ENCODE peak calls at places on chromosomes 2 and 18, in nine cellular contexts. G, Q, N, P, Z, W, K, B and S are unnamed samples.

GRCh38 chr18:2547477-2548087 is 23.7 kb downstream of the METTL4 start:
- DNase-seq in G (peak), Q (no peak), N (no peak), P (no peak), Z (no peak), W (peak), K (no peak), B (peak), S (no peak)

GRCh38 chr2:227428731-227429285 is 41.1 kb upstream of the SCYGR1 start:
- DNase-seq in G (no peak), Q (no peak), N (no peak), P (no peak), Z (no peak), W (peak), K (no peak), B (no peak), S (no peak)

GRCh38 chr18:45505497-45506206 is 109.6 kb upstream of the SLC14A2 start:
- DNase-seq in G (no peak), Q (no peak), N (no peak), P (no peak), Z (no peak), W (peak), K (no peak), B (peak), S (no peak)

GRCh38 chr2:206424134-206424533 is 19.2 kb upstream of the ADAM23 start:
- DNase-seq in G (no peak), Q (no peak), N (no peak), P (no peak), Z (no peak), W (no peak), K (no peak), B (no peak), S (no peak)

GRCh38 chr18:48896875-48897511 is 53.8 kb downstream of the SMAD7 start:
- DNase-seq in G (no peak), Q (peak), N (no peak), P (peak), Z (no peak), W (no peak), K (peak), B (peak), S (peak)

GRCh38 chr2:120291464-120292311 is 39.0 kb downstream of the RALB start:
- DNase-seq in G (peak), Q (no peak), N (no peak), P (no peak), Z (no peak), W (peak), K (no peak), B (no peak), S (peak)

GRCh38 chr2:11155326-11156059 is at the start of gene SLC66A3:
- DNase-seq in G (peak), Q (peak), N (no peak), P (no peak), Z (no peak), W (peak), K (no peak), B (peak), S (no peak)

GRCh38 chr2:170524828-170525565 is 190.1 kb upstream of the SP5 start:
- DNase-seq in G (no peak), Q (no peak), N (no peak), P (no peak), Z (no peak), W (peak), K (no peak), B (peak), S (no peak)

GRCh38 chr2:212548459-212548815 is 9.8 kb upstream of the ERBB4 start:
- DNase-seq in G (peak), Q (no peak), N (no peak), P (no peak), Z (no peak), W (peak), K (no peak), B (peak), S (peak)

GRCh38 chr2:127586136-127586535 is 50.7 kb downstream of the MYO7B start:
- DNase-seq in G (no peak), Q (no peak), N (no peak), P (no peak), Z (no peak), W (no peak), K (no peak), B (no peak), S (no peak)

DNA sequence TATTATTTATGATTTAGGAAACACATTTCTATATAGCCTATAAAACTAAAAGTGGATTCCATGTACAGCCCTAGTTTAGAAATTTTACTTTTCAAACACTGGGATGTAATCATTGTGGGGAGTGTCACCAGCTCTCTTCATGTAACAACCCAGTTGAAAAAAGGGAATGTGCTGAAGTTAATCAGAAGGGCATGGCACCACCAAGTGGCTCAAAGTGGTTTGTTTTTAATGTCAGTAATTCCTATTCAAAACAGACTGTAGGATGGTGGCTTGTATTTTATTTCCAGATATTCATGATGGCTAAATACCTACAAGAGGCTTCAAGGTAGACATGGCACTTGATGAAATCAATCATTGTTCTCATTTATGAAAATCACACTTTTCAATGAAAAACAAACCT is 58.1 kb upstream of the TMEM182 start:
- DNase-seq in G (peak), Q (no peak), N (no peak), P (peak), Z (no peak), W (peak), K (no peak), B (peak), S (peak)
- TF ChIP-seq CTCF in G (peak), Q (no peak), N (peak), P (peak), Z (peak), W (peak), K (no peak), B (peak), S (no peak)

GRCh38 chr2:6356127-6356761 is 509.5 kb downstream of the CMPK2 start:
- DNase-seq in G (no peak), Q (no peak), N (no peak), P (no peak), Z (no peak), W (no peak), K (no peak), B (no peak), S (no peak)
- TF ChIP-seq CTCF in G (no peak), Q (no peak), N (no peak), P (no peak), Z (no peak), W (no peak), K (no peak), B (no peak), S (no peak)

DNA sequence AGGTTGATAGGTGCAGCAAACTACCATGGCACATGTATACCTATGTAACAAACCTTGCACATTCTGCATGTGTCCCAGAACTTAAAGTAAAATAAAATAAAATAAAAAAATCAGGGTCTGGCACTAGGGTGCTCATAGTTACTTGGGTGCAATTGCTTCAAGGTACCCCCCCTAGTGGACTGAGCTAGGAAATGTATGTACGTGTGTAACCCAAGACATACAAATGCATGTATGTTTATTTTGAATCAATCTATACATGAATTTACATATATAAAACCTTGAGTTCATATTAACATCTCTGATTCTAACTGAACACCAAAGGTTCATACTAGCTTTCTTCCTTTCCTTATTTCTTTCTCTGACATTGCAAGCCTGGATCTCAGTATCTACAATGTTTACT is 51.5 kb downstream of the USP37 start:
- DNase-seq in G (peak), Q (no peak), N (peak), P (no peak), Z (no peak), W (peak), K (no peak), B (peak), S (no peak)
- TF ChIP-seq CTCF in G (peak), Q (peak), N (peak), P (peak), Z (peak), W (peak), K (peak), B (peak), S (peak)

DNA sequence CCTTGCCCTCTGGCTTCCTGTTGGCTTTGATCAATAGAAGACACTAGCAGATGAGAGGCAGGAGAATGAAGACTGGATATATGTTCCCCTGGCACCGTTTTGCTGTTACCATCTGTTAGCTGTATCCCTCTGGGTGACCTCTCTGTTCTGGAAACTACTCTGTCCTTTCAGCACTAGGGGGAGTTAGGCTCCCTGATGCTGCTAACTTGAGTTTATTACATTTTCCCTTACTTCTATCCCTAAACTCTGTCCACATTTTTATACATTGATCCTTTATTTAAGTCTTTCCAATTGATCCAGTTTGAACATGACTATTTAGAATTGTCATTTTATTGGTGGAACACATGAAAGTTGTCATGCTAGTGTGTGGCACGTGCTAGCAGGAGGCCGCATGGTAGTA is 1014.3 kb upstream of the CDH2 start:
- DNase-seq in G (peak), Q (no peak), N (peak), P (no peak), Z (no peak), W (peak), K (no peak), B (peak), S (peak)
- TF ChIP-seq CTCF in G (peak), Q (no peak), N (peak), P (no peak), Z (peak), W (peak), K (no peak), B (peak), S (peak)

DNA sequence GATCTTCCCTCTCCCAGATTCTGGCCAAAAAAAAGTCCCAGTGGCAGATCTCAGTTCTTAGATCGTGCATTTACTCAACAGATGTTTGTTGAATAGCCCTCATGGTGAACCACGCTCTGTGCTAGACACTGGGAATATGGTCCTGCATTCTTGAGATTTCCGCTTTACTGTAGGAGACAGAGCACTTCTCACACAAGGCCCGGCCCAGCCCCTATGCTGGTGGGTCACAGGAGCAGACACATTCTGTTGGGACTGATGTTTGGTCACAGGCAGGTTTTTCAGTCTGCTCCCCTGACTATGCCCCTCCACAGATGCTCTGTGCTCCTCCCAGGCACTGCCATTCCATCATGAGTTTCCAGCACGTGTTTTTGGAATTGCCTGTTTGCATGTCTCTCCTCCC is 110.9 kb downstream of the RAPGEF4 start:
- DNase-seq in G (no peak), Q (no peak), N (no peak), P (no peak), Z (no peak), W (no peak), K (no peak), B (no peak), S (no peak)
- TF ChIP-seq CTCF in G (no peak), Q (no peak), N (no peak), P (no peak), Z (no peak), W (no peak), K (no peak), B (no peak), S (no peak)

GRCh38 chr2:197077336-197077735 is 150.8 kb upstream of the PGAP1 start:
- DNase-seq in G (no peak), Q (no peak), N (no peak), P (no peak), Z (no peak), W (no peak), K (no peak), B (no peak), S (no peak)
- TF ChIP-seq CTCF in G (no peak), Q (no peak), N (no peak), P (no peak), Z (no peak), W (no peak), K (no peak), B (no peak), S (no peak)

GRCh38 chr2:55017428-55017827 is 32.8 kb downstream of the RTN4 start:
- DNase-seq in G (no peak), Q (no peak), N (no peak), P (no peak), Z (no peak), W (no peak), K (no peak), B (no peak), S (no peak)
- TF ChIP-seq CTCF in G (no peak), Q (no peak), N (no peak), P (no peak), Z (no peak), W (no peak), K (no peak), B (no peak), S (no peak)